ENCODE peak calls at places on chromosomes 16 and 17, in ten cellular contexts. E is body of pancreas, M is stomach, Q is tibial artery, C is astrocyte, P is cardiac muscle cell, F is A549, G is heart right ventricle, Z is keratinocyte, W is left ventricle myocardium inferior. X is an unnamed sample.

GRCh38 chr16:57510016-57510871 is 24.0 kb upstream of the DOK4 start:
- DNase-seq in W (no peak), Z (no peak), F (no peak), P (peak; percentile 94), G (no peak), C (no peak), M (no peak), E (no peak), Q (no peak), X (no peak)

GRCh38 chr17:8376302-8377067 is at the start of gene KRABD2:
- DNase-seq in G (peak; percentile 95), P (peak; percentile 94), W (peak; percentile 92), Q (peak; percentile 82), E (peak; percentile 97), M (peak; percentile 92), F (peak; percentile 92), Z (no peak), C (peak; percentile 68), X (peak; percentile 82)

GRCh38 chr17:19867654-19868395 is at the start of gene ULK2:
- DNase-seq in G (peak; percentile 72), Q (peak; percentile 27), M (peak; percentile 68), W (peak; percentile 74), C (peak; percentile 72), E (peak; percentile 64), P (peak; percentile 79), F (peak; percentile 90), Z (peak; percentile 2), X (no peak)

GRCh38 chr16:74716355-74716754 is 15.7 kb upstream of the MLKL start:
- DNase-seq in Z (no peak), C (no peak), Q (no peak), W (no peak), P (no peak), M (no peak), G (no peak), E (no peak), F (no peak), X (no peak)

GRCh38 chr17:55414983-55415382 is 6.7 kb downstream of the MMD start:
- DNase-seq in W (no peak), F (no peak), P (no peak), Z (no peak), C (no peak), G (no peak), M (no peak), Q (no peak), E (no peak), X (no peak)

GRCh38 chr17:28711723-28712036 is at the start of gene PROCA1:
- DNase-seq in W (no peak), Q (no peak), F (no peak), M (no peak), P (no peak), C (no peak), Z (no peak), E (peak; percentile 25), G (no peak), X (no peak)

GRCh38 chr17:60094754-60095153 is 16.0 kb upstream of the HEATR6 start:
- DNase-seq in W (no peak), E (no peak), G (no peak), P (no peak), F (no peak), C (no peak), M (no peak), Z (no peak), Q (no peak), X (no peak)

GRCh38 chr16:66189951-66190350 is 176.5 kb upstream of the CDH5 start:
- DNase-seq in E (no peak), G (no peak), F (no peak), P (no peak), C (peak; percentile 97), Z (peak; percentile 33), Q (no peak), W (no peak), M (no peak), X (no peak)

GRCh38 chr16:1331712-1332617 is 1.5 kb upstream of the BAIAP3 start:
- DNase-seq in G (peak; percentile 64), P (no peak), E (peak; percentile 94), C (no peak), M (peak; percentile 73), W (peak; percentile 63), Q (no peak), F (peak; percentile 82), Z (no peak), X (no peak)

GRCh38 chr16:13376174-13376573 is 474.8 kb downstream of the SHISA9 start:
- DNase-seq in Z (no peak), M (no peak), P (no peak), E (no peak), G (no peak), W (no peak), F (no peak), Q (no peak), C (no peak), X (no peak)

GRCh38 chr16:50509521-50510341 is 38.5 kb upstream of the NKD1 start:
- DNase-seq in W (no peak), Q (no peak), E (no peak), G (no peak), M (peak; percentile 31), F (peak; percentile 11), C (no peak), Z (no peak), P (peak; percentile 8), X (peak; percentile 22)

GRCh38 chr17:57330587-57330986 is 74.3 kb downstream of the MSI2 start:
- DNase-seq in M (no peak), E (no peak), F (no peak), P (no peak), W (no peak), G (no peak), C (no peak), Z (no peak), Q (no peak), X (no peak)

GRCh38 chr17:66494023-66494803 is 191.8 kb downstream of the PRKCA start:
- DNase-seq in Q (no peak), C (peak; percentile 92), G (no peak), E (no peak), M (no peak), Z (no peak), W (no peak), F (peak; percentile 65), P (no peak), X (peak; percentile 38)

GRCh38 chr17:71033336-71033735 is 864.0 kb downstream of the KCNJ2 start:
- DNase-seq in F (no peak), W (no peak), C (no peak), P (peak; percentile 30), Q (no peak), M (no peak), E (no peak), G (no peak), Z (no peak), X (no peak)
- H3K4me3 ChIP-seq in F (no peak overlapping the region), W (no peak overlapping the region), C (no peak overlapping the region), P (no peak overlapping the region), Q (no peak overlapping the region), M (no peak overlapping the region), E (no peak overlapping the region), G (no peak overlapping the region), Z (no peak overlapping the region), X (no peak overlapping the region)

DNA sequence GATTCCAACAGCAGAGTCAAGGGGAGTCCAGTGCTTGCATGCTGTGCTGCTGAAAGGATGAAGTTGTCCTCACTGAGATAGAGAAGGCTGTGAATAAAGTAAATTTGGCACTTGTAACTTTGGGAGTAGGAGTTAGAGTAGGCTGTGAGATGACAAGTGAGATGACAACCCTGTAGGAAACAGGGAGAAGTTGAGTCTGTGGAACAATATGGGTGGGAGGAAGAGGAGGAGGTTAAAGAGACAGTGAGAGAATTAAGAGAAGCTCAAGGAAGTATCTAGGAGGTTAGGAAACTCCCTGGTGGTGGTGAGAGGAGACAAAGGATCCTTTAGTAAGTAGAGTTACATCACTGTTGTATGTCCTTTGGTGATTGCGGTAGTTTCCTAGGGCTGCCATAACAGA is 10.8 kb upstream of the HSD17B2 start:
- DNase-seq in M (no peak), Z (no peak), F (no peak), E (no peak), P (no peak), G (no peak), Q (no peak), C (no peak), W (no peak), X (no peak)
- H3K9me3 ChIP-seq in M (no peaks in the 10 kb centered on the region), Z (no peaks in the 10 kb centered on the region), F (no peaks in the 10 kb centered on the region), E (no peaks in the 10 kb centered on the region), P (no peaks in the 10 kb centered on the region), G (no peaks in the 10 kb centered on the region), Q (no peaks in the 10 kb centered on the region), C (no peaks in the 10 kb centered on the region), W (no peaks in the 10 kb centered on the region), X (no peaks in the 10 kb centered on the region)

DNA sequence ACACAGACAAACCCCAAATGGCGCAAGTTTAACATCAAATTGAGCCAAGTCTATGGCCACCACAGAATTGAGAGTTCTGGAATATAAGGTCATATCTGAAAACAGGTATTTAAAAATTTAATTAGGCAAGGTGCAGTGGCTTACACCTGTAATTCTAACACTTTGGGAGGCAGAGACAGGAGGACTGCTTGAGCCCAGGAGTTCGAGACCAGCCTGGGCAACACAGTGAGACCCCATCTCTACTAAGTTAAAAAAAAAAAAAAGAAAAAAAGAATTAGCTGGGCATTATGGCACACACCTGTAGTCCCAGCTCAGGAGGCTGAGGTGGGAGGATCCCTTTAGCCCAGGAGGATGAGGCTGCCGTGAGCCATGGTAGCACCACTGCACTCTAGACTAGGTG is 19.1 kb downstream of the NFE2L1 start:
- DNase-seq in Q (no peak), P (no peak), C (no peak), M (no peak), G (no peak), W (no peak), E (no peak), F (no peak), Z (no peak), X (no peak)
- H3K4me1 ChIP-seq in Q (peaks cover 7% of the 10 kb centered on the region), P (no peaks in the 10 kb centered on the region), C (peaks cover 11% of the 10 kb centered on the region), M (peaks cover 6% of the 10 kb centered on the region), G (peaks cover 12% of the 10 kb centered on the region), W (peaks cover 59% of the 10 kb centered on the region), E (peaks cover 12% of the 10 kb centered on the region), F (no peaks in the 10 kb centered on the region), Z (peaks cover 16% of the 10 kb centered on the region), X (no peaks in the 10 kb centered on the region)

DNA sequence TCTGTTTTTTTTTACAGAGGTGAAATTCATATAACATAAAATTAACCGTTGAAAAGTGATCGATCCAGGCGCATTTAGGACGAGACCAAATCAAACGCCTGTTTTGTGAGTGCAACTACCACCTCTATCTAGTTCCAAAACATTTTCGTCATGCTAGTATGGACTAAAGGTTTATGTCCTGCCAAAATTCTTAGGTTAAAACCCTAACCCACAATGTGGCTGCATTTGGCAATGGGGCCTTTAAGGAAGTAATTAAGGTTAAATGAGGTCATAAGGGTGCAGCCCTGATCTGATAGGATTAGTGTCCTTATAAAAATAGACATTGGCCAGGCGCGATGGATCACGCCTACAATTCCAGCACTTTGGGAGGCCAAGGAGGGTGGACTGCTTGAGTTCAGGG is 32.8 kb upstream of the RCVRN start:
- DNase-seq in G (no peak), W (no peak), E (no peak), M (no peak), Q (no peak), C (no peak), F (no peak), Z (no peak), P (no peak), X (no peak)
- H3K4me3 ChIP-seq in G (no peak overlapping the region), W (no peak overlapping the region), E (no peak overlapping the region), M (no peak overlapping the region), Q (no peak overlapping the region), C (no peak overlapping the region), F (no peak overlapping the region), Z (no peak overlapping the region), P (no peak overlapping the region), X (no peak overlapping the region)